ENCODE peak calls at places on chromosomes 1 and 21, in six cellular contexts. R is CD8-positive, alpha-beta memory T cell; H is fibroblast of gingiva; B is endothelial cell; G is caudate nucleus; V is ELR. Y is an unnamed sample.

GRCh38 chr1:54884135-54884586 is 2.8 kb downstream of the DHCR24 start:
- DNase-seq in R (no peak), H (peak), B (no peak), G (no peak), V (no peak), Y (no peak)

GRCh38 chr1:206074839-206075238 is 21.9 kb downstream of the RHEX start:
- DNase-seq in R (no peak), H (no peak), B (no peak), G (no peak), V (no peak), Y (no peak)

GRCh38 chr21:15627011-15627410 is 102.8 kb upstream of the USP25 start:
- DNase-seq in R (no peak), H (no peak), B (no peak), G (no peak), V (no peak), Y (no peak)

GRCh38 chr1:110328274-110328673 is 10.9 kb upstream of the RBM15 start:
- DNase-seq in R (no peak), H (no peak), B (no peak), G (no peak), V (no peak), Y (no peak)

GRCh38 chr1:175981128-175981527 is 226.0 kb downstream of the COP1 start:
- DNase-seq in R (no peak), H (no peak), B (no peak), G (no peak), V (no peak), Y (no peak)

GRCh38 chr1:179786815-179787736 is 44.0 kb downstream of the FAM163A start:
- DNase-seq in R (no peak), H (no peak), B (no peak), G (no peak), V (no peak), Y (no peak)

GRCh38 chr1:248686815-248687214 is 15.8 kb downstream of the OR14I1 start:
- DNase-seq in R (peak), H (no peak), B (no peak), G (no peak), V (peak), Y (no peak)

GRCh38 chr1:164660415-164661174 is 101.6 kb downstream of the PBX1 start:
- DNase-seq in R (peak), H (no peak), B (no peak), G (no peak), V (peak), Y (no peak)

GRCh38 chr1:47870480-47870879 is 126.7 kb downstream of the TRABD2B start:
- DNase-seq in R (no peak), H (no peak), B (no peak), G (no peak), V (no peak), Y (no peak)

GRCh38 chr1:27147842-27148518 is 6.9 kb downstream of the SLC9A1 start:
- DNase-seq in R (no peak), H (no peak), B (no peak), G (no peak), V (no peak), Y (no peak)

GRCh38 chr1:85822696-85823095 is 114.5 kb upstream of the ZNHIT6 start:
- DNase-seq in R (no peak), H (peak), B (no peak), G (no peak), V (no peak), Y (no peak)

GRCh38 chr1:226939439-226940028 is 560 bp upstream of the COQ8A start:
- DNase-seq in R (no peak), H (no peak), B (peak), G (no peak), V (peak), Y (peak)

GRCh38 chr1:208681878-208682663 is 437.9 kb upstream of the PLXNA2 start:
- DNase-seq in R (no peak), H (no peak), B (no peak), G (no peak), V (no peak), Y (no peak)

GRCh38 chr1:180911640-180912161 is 996 bp upstream of the KIAA1614 start:
- DNase-seq in R (no peak), H (peak), B (no peak), G (no peak), V (peak), Y (no peak)

GRCh38 chr1:11238311-11238710 is 24.0 kb downstream of the MTOR start:
- DNase-seq in R (no peak), H (no peak), B (no peak), G (no peak), V (no peak), Y (no peak)

GRCh38 chr1:9590945-9591668 is 2.4 kb downstream of the TMEM201 start:
- DNase-seq in R (no peak), H (no peak), B (no peak), G (no peak), V (no peak), Y (no peak)

GRCh38 chr1:225437710-225438437 is 10.0 kb upstream of the LBR start:
- DNase-seq in R (no peak), H (no peak), B (peak), G (no peak), V (peak), Y (no peak)